ENCODE peak calls at places on chromosome X, in four cellular contexts. U is D721Med, W is cardiac muscle cell, N is bronchial epithelial cell. V is an unnamed sample.

GRCh38 chrX:2898861-2899512 is 30.2 kb downstream of the ARSD start:
- DNase-seq in U (no peak), N (peak; percentile 64), W (no peak), V (no peak)

GRCh38 chrX:108590496-108590895 is 145.9 kb downstream of the IRS4 start:
- DNase-seq in U (no peak), W (peak; percentile 23), N (no peak), V (no peak)

GRCh38 chrX:150446151-150446550 is 83.0 kb downstream of the MAMLD1 start:
- DNase-seq in N (no peak), W (peak; percentile 30), U (no peak), V (no peak)

GRCh38 chrX:39162322-39162721 is 361.1 kb downstream of the MID1IP1 start:
- DNase-seq in U (no peak), W (no peak), N (no peak), V (no peak)

GRCh38 chrX:264634-265455 is 16.3 kb upstream of the PLCXD1 start:
- DNase-seq in N (peak; percentile 22), U (no peak), W (peak; percentile 89), V (no peak)

GRCh38 chrX:118536687-118537461 is 41.3 kb downstream of the DOCK11 start:
- DNase-seq in W (peak; percentile 61), N (no peak), U (no peak), V (peak; percentile 56)

GRCh38 chrX:118356154-118356701 is 10.3 kb downstream of the WDR44 start:
- DNase-seq in N (no peak), W (no peak), U (no peak), V (no peak)

GRCh38 chrX:24494544-24495113 is 29.5 kb downstream of the PDK3 start:
- DNase-seq in U (no peak), W (peak; percentile 84), N (peak; percentile 89), V (no peak)

GRCh38 chrX:40392599-40392998 is 188.2 kb upstream of the ATP6AP2 start:
- DNase-seq in U (no peak), W (no peak), N (no peak), V (no peak)

GRCh38 chrX:153900806-153901752 is 3.4 kb upstream of the AVPR2 start:
- DNase-seq in W (peak; percentile 91), U (no peak), N (peak; percentile 70), V (peak; percentile 56)

GRCh38 chrX:4656419-4656818 is 943.0 kb upstream of the PRKX start:
- DNase-seq in N (peak; percentile 15), U (no peak), W (no peak), V (no peak)

GRCh38 chrX:115582871-115583729 is 22.1 kb downstream of the PLS3 start:
- DNase-seq in N (peak; percentile 58), W (peak; percentile 16), U (no peak), V (no peak)

GRCh38 chrX:131723646-131724045 is 179.8 kb downstream of the OR13H1 start:
- DNase-seq in W (no peak), U (no peak), N (no peak), V (no peak)
- TF ChIP-seq CTCF in W (no peak), U (no peak), N (no peak), V (no peak)

GRCh38 chrX:53681661-53682060 is 4.9 kb downstream of the HUWE1 start:
- DNase-seq in W (peak; percentile 18), N (peak; percentile 65), U (no peak), V (no peak)

GRCh38 chrX:53674581-53674980 is 11.9 kb downstream of the HUWE1 start:
- DNase-seq in U (no peak), W (peak; percentile 9), N (peak; percentile 13), V (no peak)

GRCh38 chrX:53683556-53684414 is 2.7 kb downstream of the HUWE1 start:
- DNase-seq in W (peak; percentile 98), U (peak; percentile 24), N (peak; percentile 94), V (peak; percentile 93)

GRCh38 chrX:53682885-53683555 is 3.5 kb downstream of the HUWE1 start:
- DNase-seq in W (peak; percentile 59), U (no peak), N (peak; percentile 39), V (no peak)

DNA sequence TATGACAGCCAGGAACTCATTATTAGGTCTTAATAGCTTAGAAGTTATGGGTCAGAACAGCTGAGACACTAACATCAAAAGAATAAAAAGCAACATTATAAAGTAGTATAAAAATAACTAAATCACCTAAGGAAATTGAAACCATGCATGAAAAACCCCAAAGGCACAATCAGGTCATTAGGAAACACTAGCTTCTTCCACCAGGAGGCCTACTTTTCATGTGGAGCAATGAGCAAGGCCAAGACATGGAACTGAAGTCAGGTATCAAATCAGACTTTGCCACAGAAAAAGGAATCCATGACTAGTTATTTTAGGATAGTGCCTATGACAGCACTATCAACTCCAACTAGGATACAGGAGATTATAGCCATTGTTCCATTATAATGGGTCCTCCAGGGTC is 7.9 kb downstream of the HUWE1 start:
- DNase-seq in N (peak; percentile 11), W (peak; percentile 15), U (no peak), V (no peak)
- TF ChIP-seq CTCF in N (peak; percentile 21), W (peak; percentile 18), U (no peak), V (peak; percentile 31)

GRCh38 chrX:46279214-46279924 is 265.9 kb downstream of the ZNF674 start:
- DNase-seq in W (peak; percentile 13), N (peak; percentile 37), U (no peak), V (no peak)
- TF ChIP-seq CTCF in W (peak; percentile 9), N (no peak), U (peak; percentile 9), V (no peak)

GRCh38 chrX:139203681-139204575 is 326.6 kb upstream of the F9 start:
- DNase-seq in U (no peak), W (peak; percentile 6), N (no peak), V (no peak)
- TF ChIP-seq CTCF in U (no peak), W (no peak), N (no peak), V (no peak)